ENCODE peak calls at places on chromosomes 6 and 20, in six cellular contexts. Y is SK-N-SH, V is Caco-2, H is lower leg skin, O is astrocyte, R is PC-9. F is an unnamed sample.

GRCh38 chr6:28597217-28597835 is 71.6 kb downstream of the GPX5 start:
- DNase-seq in V (peak), O (peak), Y (peak), H (no peak), R (peak), F (peak)

GRCh38 chr6:165585060-165585459 is 78.0 kb downstream of the PDE10A start:
- DNase-seq in R (no peak), V (no peak), O (peak), Y (no peak), H (no peak), F (peak)

GRCh38 chr20:61871160-61871559 is 194.5 kb downstream of the TAF4 start:
- DNase-seq in H (no peak), V (no peak), O (no peak), Y (no peak), R (no peak), F (no peak)

GRCh38 chr6:153488267-153488666 is 357.2 kb upstream of the RGS17 start:
- DNase-seq in R (no peak), Y (no peak), O (no peak), H (no peak), V (no peak), F (no peak)

GRCh38 chr20:10636326-10636818 is 37.4 kb downstream of the JAG1 start:
- DNase-seq in V (no peak), H (no peak), R (no peak), O (peak), Y (no peak), F (peak)

GRCh38 chr6:4371207-4371921 is 236.0 kb upstream of the ECI2 start:
- DNase-seq in V (no peak), O (peak), H (no peak), R (no peak), Y (no peak), F (peak)

GRCh38 chr6:10591411-10592160 is 70.4 kb downstream of the GCNT2 start:
- DNase-seq in H (no peak), V (no peak), Y (no peak), R (no peak), O (no peak), F (no peak)

GRCh38 chr6:4446982-4447381 is 311.6 kb upstream of the ECI2 start:
- DNase-seq in R (no peak), V (no peak), O (peak), Y (no peak), H (no peak), F (peak)

DNA sequence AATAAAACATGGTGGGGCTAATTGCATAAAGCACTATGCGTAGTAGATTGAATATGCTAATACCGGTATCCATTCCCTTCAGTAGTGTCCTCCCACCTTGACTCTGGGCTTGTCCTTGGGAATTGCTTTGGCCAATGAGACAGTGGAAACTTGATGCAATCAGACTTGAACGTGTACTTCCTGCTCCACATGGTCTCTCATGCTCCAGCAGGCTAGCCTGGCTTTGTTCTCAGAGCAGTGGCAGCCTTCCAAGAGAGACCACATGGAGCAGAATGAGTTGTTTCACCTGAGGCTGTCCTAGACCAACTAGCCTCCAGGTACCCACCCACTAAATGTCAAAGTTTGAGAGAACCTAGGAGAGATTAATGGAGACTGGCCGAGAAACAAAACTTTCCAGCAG is 37.0 kb upstream of the BTBD3 start:
- DNase-seq in Y (no peak), R (peak), O (no peak), H (no peak), V (no peak), F (no peak)
- H3K4me3 ChIP-seq in Y (no peak), R (no peak), O (no peak), H (no peak), V (no peak), F (no peak)

DNA sequence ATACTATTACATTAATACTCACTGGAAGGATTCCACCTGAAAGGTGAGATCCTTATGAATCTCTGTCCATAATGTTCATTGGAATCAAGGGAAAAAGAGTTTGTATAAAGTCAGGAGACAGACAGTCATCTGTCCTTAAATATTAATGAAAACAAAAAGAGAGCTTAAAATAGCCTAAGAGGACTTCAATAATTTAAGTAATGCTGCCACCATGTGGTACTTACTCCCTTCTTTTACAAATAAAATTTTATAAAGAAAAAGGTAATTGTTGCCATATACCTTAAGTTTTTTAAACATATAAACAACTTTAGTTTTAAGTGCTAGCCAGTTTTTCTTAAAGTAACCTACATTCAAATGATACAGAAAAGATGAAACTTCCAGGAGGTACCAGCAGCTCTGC is 5.1 kb downstream of the BLOC1S5 start:
- DNase-seq in R (no peak), V (no peak), O (peak), H (no peak), Y (peak), F (peak)
- TF ChIP-seq CTCF in R (peak), V (no peak), O (peak), H (no peak), Y (peak), F (peak)

GRCh38 chr6:89371849-89372505 is 19.5 kb upstream of the UBE2J1 start:
- DNase-seq in H (peak), O (no peak), Y (peak), R (peak), V (peak), F (peak)

GRCh38 chr6:89375902-89376301 is 23.4 kb upstream of the UBE2J1 start:
- DNase-seq in V (no peak), R (no peak), Y (peak), O (no peak), H (no peak), F (no peak)

GRCh38 chr6:89369009-89369408 is 16.5 kb upstream of the UBE2J1 start:
- DNase-seq in V (peak), O (peak), R (peak), Y (no peak), H (peak), F (peak)

GRCh38 chr6:89375427-89375868 is 22.9 kb upstream of the UBE2J1 start:
- DNase-seq in V (peak), H (peak), R (peak), O (no peak), Y (peak), F (peak)

DNA sequence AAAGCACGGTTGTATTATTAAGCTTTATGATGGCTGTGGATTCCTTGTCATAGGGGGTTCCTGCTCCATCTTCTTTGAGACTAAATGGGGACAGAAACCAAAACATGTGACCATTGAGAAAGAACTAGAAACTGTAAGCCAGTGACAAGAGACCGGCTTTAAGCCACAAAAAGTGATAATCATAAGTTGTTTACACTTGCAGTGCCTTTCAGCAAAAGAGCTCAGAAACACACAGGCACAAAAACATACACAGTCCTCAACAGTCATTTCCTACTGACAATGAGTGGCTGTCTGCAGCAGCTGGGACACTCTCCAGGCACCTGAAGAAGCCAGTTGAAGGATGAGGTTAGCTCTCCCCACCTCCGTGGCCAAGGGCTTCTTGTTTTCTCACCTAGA is 20.0 kb upstream of the UBE2J1 start:
- DNase-seq in R (no peak), Y (no peak), V (no peak), O (no peak), H (no peak), F (no peak)
- H3K4me3 ChIP-seq in R (no peak), Y (no peak), V (no peak), O (no peak), H (no peak), F (no peak)

DNA sequence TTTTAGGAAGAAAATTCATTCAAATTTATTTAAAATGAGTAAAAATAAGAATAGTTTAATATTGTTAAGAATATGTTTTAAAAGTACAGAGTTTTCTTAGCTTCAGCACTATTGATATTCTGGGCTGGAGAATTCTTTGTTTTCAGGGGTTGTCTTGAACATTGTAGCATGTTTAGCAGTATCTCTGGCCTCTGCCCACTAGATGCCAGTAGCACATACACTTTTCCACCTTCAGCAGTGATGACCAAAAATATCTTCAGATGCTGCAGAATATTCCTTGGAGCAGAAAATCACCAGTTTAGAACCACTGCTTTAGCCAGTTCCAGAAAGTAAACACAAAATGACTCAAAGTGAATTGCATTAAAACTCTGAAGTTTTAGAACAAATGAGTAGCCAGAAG is 19.4 kb upstream of the SDHAF4 start:
- DNase-seq in H (no peak), O (peak), R (no peak), V (no peak), Y (peak), F (peak)
- TF ChIP-seq CTCF in H (no peak), O (peak), R (peak), V (peak), Y (peak), F (peak)

GRCh38 chr20:48970681-48971370 is 49.3 kb downstream of the ARFGEF2 start:
- DNase-seq in O (no peak), Y (no peak), R (no peak), V (no peak), H (no peak), F (no peak)
- H3K4me3 ChIP-seq in O (no peak), Y (no peak), R (no peak), V (no peak), H (no peak), F (no peak)

DNA sequence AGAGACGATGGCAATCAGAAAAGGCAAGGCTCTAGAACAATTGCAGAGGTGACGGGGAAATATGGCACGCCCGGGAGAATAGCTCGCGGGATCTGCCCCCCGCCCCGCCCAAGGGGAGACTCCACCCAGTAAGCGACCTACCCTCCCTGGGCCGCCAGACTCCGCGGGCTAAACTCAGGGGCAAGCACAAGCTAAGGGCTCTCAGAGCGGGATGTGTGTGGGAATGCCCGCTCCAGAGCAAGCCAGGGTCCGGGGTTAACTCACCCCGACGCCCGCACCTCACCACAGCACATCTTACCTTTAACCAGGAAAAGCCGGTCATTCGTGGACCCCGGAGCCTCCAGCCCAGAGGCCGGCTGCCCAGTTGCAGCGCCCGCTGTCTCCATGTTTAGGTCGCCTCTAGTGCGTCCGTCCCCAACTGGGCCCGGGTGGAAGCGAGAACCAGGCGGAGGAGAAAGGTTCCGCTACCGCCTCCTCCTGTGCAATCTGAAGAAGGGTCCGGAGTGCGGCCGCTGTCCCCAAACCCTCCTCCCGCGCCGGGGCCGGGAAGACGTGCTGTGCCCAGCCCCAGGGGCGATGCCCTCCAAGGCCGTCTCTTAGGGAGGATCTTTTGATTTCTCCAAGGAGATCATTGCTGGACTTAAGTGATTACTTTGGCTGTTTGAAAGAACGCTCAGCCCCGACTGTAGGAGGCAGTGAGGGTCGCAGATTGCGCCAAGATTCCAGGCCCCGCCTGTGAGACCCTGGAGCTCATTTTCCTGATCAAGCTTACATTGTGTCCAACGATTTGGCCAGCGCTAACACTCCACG is at the start of gene TMEM242:
- DNase-seq in H (peak), R (peak), O (peak), Y (peak), V (peak), F (peak)
- TF ChIP-seq CTCF in H (no peak), R (peak), O (no peak), Y (no peak), V (peak), F (peak)

DNA sequence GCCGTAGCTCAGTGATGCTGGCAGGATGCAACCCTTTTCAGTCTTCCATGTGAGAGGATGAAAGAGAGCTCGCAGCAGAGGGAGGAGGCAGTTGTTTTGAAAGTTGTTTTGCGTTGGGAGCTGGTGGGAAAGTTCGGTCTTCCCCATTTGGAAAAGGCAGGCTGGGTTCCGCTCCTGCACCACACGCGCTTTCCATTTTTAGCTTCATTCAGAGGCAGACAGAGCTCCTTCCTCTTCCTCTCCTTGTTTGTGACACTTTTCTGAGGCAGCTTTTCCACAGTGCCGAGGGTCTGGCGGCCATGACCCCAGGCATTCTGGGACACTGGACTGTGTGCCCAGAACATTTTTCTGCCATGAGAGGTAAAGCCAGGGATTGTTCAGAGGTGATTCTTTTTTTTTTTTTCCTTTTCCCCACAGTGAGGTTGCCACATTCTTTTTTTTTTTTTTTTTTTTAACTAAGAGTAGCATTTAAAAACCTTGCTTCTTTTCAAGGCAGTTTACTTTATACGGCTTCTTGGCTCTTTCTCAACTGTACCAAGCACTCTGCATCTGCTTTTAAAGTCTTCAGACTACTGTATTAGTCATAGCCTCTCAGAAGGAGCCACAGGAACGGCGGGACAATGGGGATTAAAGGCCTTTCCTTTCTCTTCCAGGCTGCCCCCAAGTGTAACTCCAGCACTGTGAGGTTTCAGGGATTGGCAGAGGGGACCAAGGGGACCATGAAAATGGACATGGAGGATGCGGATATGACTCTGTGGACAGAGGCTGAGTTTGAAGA is 1.6 kb downstream of the PRDM1 start:
- DNase-seq in H (no peak), R (peak), V (no peak), O (peak), Y (no peak), F (peak)
- H3K4me3 ChIP-seq in H (no peak), R (peak), V (no peak), O (peak), Y (peak), F (peak)

GRCh38 chr6:97085772-97086171 is 161.2 kb downstream of the KLHL32 start:
- DNase-seq in H (no peak), O (peak), V (no peak), Y (no peak), R (no peak), F (peak)
- TF ChIP-seq CTCF in H (no peak), O (no peak), V (no peak), Y (no peak), R (no peak), F (no peak)

DNA sequence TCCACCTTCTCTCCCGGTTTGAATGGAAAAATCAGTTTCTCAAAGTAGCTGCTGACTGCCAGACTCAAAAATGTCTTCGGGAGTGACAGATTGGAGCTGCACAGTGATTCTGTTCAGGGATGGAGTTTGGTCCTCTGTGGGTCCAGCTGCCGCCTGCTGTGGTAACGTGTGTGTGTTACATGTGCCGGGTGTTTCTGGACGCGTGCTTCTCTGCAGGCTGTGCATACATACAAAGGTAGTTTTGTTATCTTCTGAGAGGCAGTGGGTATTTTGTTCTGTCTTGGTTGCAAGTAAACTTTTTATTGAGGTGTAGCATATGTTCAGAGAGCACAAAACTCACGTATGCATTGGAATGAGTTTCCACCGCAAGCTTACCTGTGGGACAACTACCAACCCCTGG is 41.3 kb upstream of the NAA20 start:
- DNase-seq in V (no peak), R (no peak), Y (no peak), O (peak), H (no peak), F (peak)
- H3K4me3 ChIP-seq in V (peak), R (peak), Y (no peak), O (peak), H (peak), F (peak)

F was measured in choroid plexus epithelial cell.